ENCODE peak calls at places on chromosomes 1 and 21, in six cellular contexts. C is SK-N-SH, M is K562, X is GM12878, B is HepG2, T is H1. O is an unnamed sample.

GRCh38 chr1:8116892-8117262 is 90.8 kb upstream of the ERRFI1 start:
- DNase-seq in C (no peak), M (no peak), X (no peak), B (peak), T (no peak), O (no peak)

GRCh38 chr1:173871091-173871490 is 2.9 kb downstream of the ZBTB37 start:
- DNase-seq in C (no peak), M (peak), X (no peak), B (no peak), T (no peak), O (no peak)

GRCh38 chr21:39083377-39084008 is 99.8 kb downstream of the PSMG1 start:
- DNase-seq in C (no peak), M (no peak), X (no peak), B (no peak), T (no peak), O (no peak)

GRCh38 chr1:114468710-114469468 is 42.1 kb downstream of the TRIM33 start:
- DNase-seq in C (no peak), M (no peak), X (no peak), B (no peak), T (no peak), O (no peak)

GRCh38 chr21:45644041-45644906 is 749 bp downstream of the PCBP3 start:
- DNase-seq in C (peak), M (no peak), X (no peak), B (no peak), T (no peak), O (no peak)

GRCh38 chr1:183889095-183889494 is 84.2 kb downstream of the RGL1 start:
- DNase-seq in C (no peak), M (no peak), X (no peak), B (no peak), T (no peak), O (no peak)

GRCh38 chr1:16155537-16156410 is at the start of gene EPHA2:
- DNase-seq in C (peak), M (no peak), X (no peak), B (peak), T (peak), O (no peak)

GRCh38 chr1:234998174-234998741 is 130.4 kb downstream of the TOMM20 start:
- DNase-seq in C (no peak), M (no peak), X (no peak), B (peak), T (no peak), O (no peak)

GRCh38 chr1:25080294-25081209 is 150.5 kb upstream of the RUNX3 start:
- DNase-seq in C (no peak), M (peak), X (no peak), B (no peak), T (no peak), O (peak)

GRCh38 chr1:156616463-156616862 is 2.8 kb upstream of the HAPLN2 start:
- DNase-seq in C (peak), M (peak), X (no peak), B (peak), T (no peak), O (no peak)

GRCh38 chr1:233613252-233614172 is at the start of gene KCNK1:
- DNase-seq in C (peak), M (peak), X (no peak), B (no peak), T (peak), O (no peak)

GRCh38 chr1:243740255-243740999 is 109.6 kb downstream of the AKT3 start:
- DNase-seq in C (no peak), M (no peak), X (no peak), B (no peak), T (no peak), O (no peak)

GRCh38 chr21:43029785-43030184 is 45.9 kb downstream of the CBS start:
- DNase-seq in C (no peak), M (no peak), X (no peak), B (no peak), T (no peak), O (no peak)
- TF ChIP-seq GABPA in C (no peak), M (no peak), X (no peak), B (no peak), T (no peak), O (no peak)

GRCh38 chr1:188668083-188668482 is 1809.6 kb downstream of the BRINP3 start:
- DNase-seq in C (no peak), M (no peak), X (no peak), B (peak), T (no peak), O (no peak)
- TF ChIP-seq CTCF in C (peak), M (no peak), X (peak), B (no peak), T (peak), O (no peak)

GRCh38 chr1:151131832-151132675 is 14.4 kb downstream of the SEMA6C start:
- DNase-seq in C (peak), M (no peak), X (no peak), B (no peak), T (no peak), O (no peak)
- H3K27ac ChIP-seq in C (no peak), M (no peak), X (no peak), B (no peak), T (no peak), O (no peak)

DNA sequence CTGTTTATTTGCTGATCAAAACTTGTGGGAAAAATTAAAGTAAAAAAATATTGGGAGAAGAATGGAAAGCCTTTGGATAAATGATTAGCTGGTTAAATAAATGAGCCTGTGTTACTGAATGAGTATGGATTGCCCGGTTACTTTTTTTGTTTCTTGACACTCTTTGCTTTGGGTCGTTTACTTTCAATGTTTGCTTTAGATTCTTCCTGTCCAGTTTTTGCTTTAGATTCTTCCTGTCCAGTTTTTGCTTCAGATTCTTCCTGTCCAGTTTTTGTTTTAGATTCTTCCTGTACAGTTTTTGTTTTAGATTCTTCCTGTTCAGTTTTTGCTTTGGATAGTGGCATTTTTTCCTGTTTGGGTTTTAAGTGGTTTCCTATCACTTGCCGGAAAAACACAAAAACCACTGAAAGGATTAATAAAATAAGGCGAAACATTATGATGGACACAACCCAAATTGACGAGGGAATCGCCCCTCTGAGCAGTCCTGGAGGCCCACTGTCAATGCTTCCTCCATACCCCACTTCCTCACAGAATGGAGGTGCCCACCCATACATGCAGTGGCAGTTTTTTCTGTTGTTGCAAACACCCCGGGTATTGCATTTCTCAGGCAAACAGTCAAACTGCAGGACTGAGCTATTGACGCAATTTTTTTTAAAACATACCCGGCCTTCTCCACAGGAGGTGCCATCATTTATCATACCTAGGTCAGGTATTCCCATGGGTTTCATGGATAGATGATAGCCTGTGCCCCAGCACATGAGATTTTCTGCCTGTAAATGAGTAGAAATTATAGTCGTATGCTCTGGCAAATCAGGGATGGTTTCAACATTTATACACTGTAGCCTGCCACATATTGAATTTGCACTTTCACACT is 2.3 kb downstream of the ADAM30 start:
- DNase-seq in C (no peak), M (no peak), X (no peak), B (peak), T (no peak), O (no peak)
- TF ChIP-seq GABPA in C (no peak), M (no peak), X (no peak), B (no peak), T (no peak), O (no peak)

DNA sequence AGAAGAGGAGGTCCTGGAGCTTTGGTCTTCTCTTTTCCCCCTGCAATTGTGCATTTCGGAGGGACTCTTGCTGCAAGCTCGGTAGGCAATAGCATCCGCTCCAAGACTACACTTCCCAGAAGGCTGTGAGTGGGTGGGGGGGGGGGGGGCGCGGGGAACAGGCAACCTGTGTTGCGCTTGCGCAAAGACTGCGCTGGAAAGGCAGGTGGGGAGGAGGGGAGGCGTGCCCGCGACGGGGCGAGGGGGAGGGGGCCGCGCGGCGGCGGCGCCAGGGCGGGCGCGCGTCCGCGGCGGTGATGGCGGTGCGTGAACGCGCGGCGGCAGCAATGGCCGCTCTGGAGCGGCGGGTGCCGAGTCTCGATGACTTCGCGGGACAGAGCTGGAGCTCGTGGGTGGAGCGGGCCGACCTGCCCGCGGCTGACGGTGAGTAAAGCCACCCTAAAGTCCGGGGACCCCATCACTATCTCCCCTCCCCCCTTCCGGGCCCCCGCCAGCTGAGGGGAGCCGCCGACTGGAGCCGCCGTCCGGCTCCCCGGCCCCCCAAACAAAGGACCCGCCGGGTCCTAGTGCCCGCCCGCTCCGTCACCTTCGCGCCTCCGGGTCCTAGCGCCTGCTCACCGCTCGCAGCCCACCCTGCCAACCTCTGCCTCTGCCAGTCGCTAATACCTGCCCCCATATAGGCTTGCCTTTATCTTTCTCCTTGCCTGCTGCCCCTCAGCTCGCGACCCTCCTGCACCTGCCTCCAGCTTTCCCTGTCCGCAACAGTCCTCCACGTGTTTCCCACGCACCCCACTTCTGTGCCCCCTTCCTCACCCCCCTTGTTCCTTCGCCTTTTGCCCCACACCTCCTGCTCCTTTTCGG is at the start of gene ATXN7L2:
- DNase-seq in C (peak), M (peak), X (peak), B (peak), T (no peak), O (peak)
- TF ChIP-seq CTCF in C (no peak), M (no peak), X (no peak), B (no peak), T (no peak), O (no peak)

GRCh38 chr1:168774241-168774640 is 45.2 kb upstream of the DPT start:
- DNase-seq in C (no peak), M (no peak), X (no peak), B (no peak), T (no peak), O (no peak)
- H3K27ac ChIP-seq in C (no peak), M (no peak), X (no peak), B (no peak), T (no peak), O (no peak)

GRCh38 chr1:191993549-191993948 is 164.7 kb upstream of the RGS18 start:
- DNase-seq in C (no peak), M (no peak), X (no peak), B (peak), T (no peak), O (peak)
- TF ChIP-seq GABPA in C (no peak), M (no peak), X (no peak), B (no peak), T (no peak), O (no peak)

GRCh38 chr1:228691926-228692325 is 43.4 kb upstream of the RHOU start:
- DNase-seq in C (peak), M (peak), X (no peak), B (peak), T (no peak), O (peak)
- TF ChIP-seq CTCF in C (peak), M (peak), X (peak), B (peak), T (peak), O (no peak)

GRCh38 chr1:160610584-160611242 is 31.4 kb upstream of the CD84 start:
- DNase-seq in C (no peak), M (no peak), X (no peak), B (no peak), T (no peak), O (no peak)
- H3K27ac ChIP-seq in C (no peak), M (no peak), X (no peak), B (no peak), T (no peak), O (no peak)